ENCODE peak calls at places on chromosomes 1 and 21, in eight cellular contexts. B is mesendoderm; W is left ventricle myocardium inferior; Y is pancreas; X is tibial artery; F is CD8-positive, alpha-beta T cell; M is kidney epithelial cell; I is NT2/D1. A is an unnamed sample.

GRCh38 chr1:212440419-212440818 is 7.7 kb downstream of the NENF start:
- DNase-seq in B (no peak), W (no peak), Y (no peak), X (no peak), F (no peak), M (no peak), I (no peak), A (no peak)

GRCh38 chr1:240487493-240487892 is 124.5 kb downstream of the GREM2 start:
- DNase-seq in B (no peak), W (no peak), Y (no peak), X (no peak), F (no peak), M (no peak), I (no peak), A (no peak)

GRCh38 chr1:234962340-234962989 is 166.2 kb downstream of the TOMM20 start:
- DNase-seq in B (no peak), W (no peak), Y (no peak), X (peak; percentile 60), F (no peak), M (peak; percentile 99), I (no peak), A (no peak)

GRCh38 chr1:23242414-23242813 is 25.1 kb upstream of the HTR1D start:
- DNase-seq in B (no peak), W (no peak), Y (no peak), X (no peak), F (no peak), M (no peak), I (no peak), A (no peak)

GRCh38 chr1:234062166-234062565 is 157.7 kb downstream of the SLC35F3 start:
- DNase-seq in B (no peak), W (no peak), Y (no peak), X (no peak), F (no peak), M (no peak), I (no peak), A (no peak)

GRCh38 chr1:154405762-154406571 is 824 bp downstream of the IL6R start:
- DNase-seq in B (peak; percentile 45), W (peak; percentile 86), Y (peak; percentile 82), X (peak; percentile 91), F (no peak), M (no peak), I (no peak), A (peak; percentile 67)

GRCh38 chr1:204493882-204494280 is 724 bp downstream of the PIK3C2B start:
- DNase-seq in B (peak; percentile 75), W (peak; percentile 56), Y (peak; percentile 81), X (no peak), F (no peak), M (no peak), I (peak; percentile 25), A (peak; percentile 73)

GRCh38 chr1:153443486-153443885 is 17.0 kb downstream of the S100A7 start:
- DNase-seq in B (no peak), W (no peak), Y (no peak), X (no peak), F (no peak), M (no peak), I (no peak), A (no peak)

GRCh38 chr21:43757601-43758000 is 18.5 kb downstream of the CSTB start:
- DNase-seq in B (no peak), W (no peak), Y (no peak), X (no peak), F (no peak), M (no peak), I (no peak), A (no peak)

GRCh38 chr21:43760391-43760958 is 15.6 kb downstream of the CSTB start:
- DNase-seq in B (no peak), W (no peak), Y (no peak), X (no peak), F (no peak), M (no peak), I (no peak), A (no peak)

GRCh38 chr21:43759651-43760050 is 16.5 kb downstream of the CSTB start:
- DNase-seq in B (no peak), W (no peak), Y (no peak), X (no peak), F (no peak), M (no peak), I (no peak), A (no peak)

GRCh38 chr21:43758132-43758619 is 17.9 kb downstream of the CSTB start:
- DNase-seq in B (no peak), W (no peak), Y (no peak), X (peak; percentile 68), F (no peak), M (no peak), I (no peak), A (no peak)

DNA sequence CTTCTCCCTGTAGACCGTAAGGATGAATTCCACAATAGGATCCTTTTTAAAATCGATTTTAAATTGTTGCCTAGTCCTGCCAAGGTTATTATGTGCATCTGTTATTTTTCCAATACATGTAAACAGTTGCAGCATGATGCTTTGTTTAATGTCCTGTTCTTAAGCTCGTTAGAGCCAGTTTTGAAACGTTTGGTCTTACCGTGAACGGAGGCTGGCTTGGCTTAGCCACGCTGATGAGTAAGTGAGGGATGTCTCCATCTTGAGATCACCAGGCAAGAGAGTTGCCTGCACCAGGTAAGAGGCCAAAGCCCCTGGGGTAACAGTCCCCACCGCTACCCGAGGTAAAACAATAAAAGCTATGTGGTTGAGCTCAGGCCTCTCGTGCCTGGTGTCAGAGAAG is 17.3 kb downstream of the CSTB start:
- DNase-seq in B (no peak), W (no peak), Y (no peak), X (no peak), F (no peak), M (no peak), I (no peak), A (no peak)
- H3K4me3 ChIP-seq in B (no peak overlapping the region), W (no peak overlapping the region), Y (no peak overlapping the region), X (no peak overlapping the region), F (no peak overlapping the region), M (no peak overlapping the region), I (no peak overlapping the region), A (no peak overlapping the region)

GRCh38 chr1:54225378-54225777 is 25.4 kb downstream of the MRPL37 start:
- DNase-seq in B (no peak), W (no peak), Y (no peak), X (no peak), F (no peak), M (no peak), I (no peak), A (no peak)

GRCh38 chr1:54225986-54226559 is 26.1 kb downstream of the MRPL37 start:
- DNase-seq in B (no peak), W (no peak), Y (no peak), X (no peak), F (no peak), M (no peak), I (no peak), A (no peak)

GRCh38 chr1:54228638-54229079 is 28.7 kb downstream of the MRPL37 start:
- DNase-seq in B (no peak), W (no peak), Y (no peak), X (no peak), F (no peak), M (no peak), I (no peak), A (no peak)

GRCh38 chr1:54227836-54228435 is 28.0 kb downstream of the MRPL37 start:
- DNase-seq in B (no peak), W (no peak), Y (no peak), X (no peak), F (no peak), M (no peak), I (peak; percentile 47), A (peak; percentile 82)

DNA sequence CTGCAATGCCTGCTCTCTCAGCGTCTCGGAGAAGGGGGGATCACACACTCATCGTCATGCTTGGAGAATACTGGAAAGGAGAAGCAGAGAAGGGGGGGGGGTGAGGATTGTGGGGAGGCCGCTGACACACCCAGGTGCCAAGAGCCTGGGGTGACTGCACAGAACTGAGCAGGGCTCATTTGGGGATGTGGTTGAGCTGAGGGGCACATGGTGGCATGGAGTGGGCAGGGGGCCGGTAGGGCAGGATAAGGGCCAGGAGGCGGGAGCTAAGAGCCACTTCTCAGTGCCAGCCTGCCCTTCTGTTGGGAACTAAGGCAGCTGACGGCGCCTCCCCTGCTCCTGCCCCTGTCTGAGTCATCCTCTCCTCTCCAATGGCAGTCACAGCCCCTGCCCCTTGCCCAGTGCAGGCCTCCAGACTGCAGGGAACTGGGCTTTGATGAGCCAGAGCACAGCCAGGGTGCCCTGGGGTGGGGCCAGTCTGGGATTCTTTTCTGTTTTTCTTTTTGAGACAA is 27.2 kb downstream of the MRPL37 start:
- DNase-seq in B (no peak), W (no peak), Y (peak; percentile 79), X (peak; percentile 63), F (no peak), M (peak; percentile 55), I (no peak), A (no peak)
- H3K36me3 ChIP-seq in B (peaks cover 5% of the 10 kb centered on the region), W (peaks cover 22% of the 10 kb centered on the region), Y (no peaks in the 10 kb centered on the region), X (peaks cover 27% of the 10 kb centered on the region), F (peaks cover 3% of the 10 kb centered on the region), M (no peaks in the 10 kb centered on the region), I (peaks cover 49% of the 10 kb centered on the region), A (no peaks in the 10 kb centered on the region)

GRCh38 chr1:19009882-19010321 is 53.4 kb upstream of the IFFO2 start:
- DNase-seq in B (peak; percentile 98), W (no peak), Y (no peak), X (no peak), F (no peak), M (peak; percentile 92), I (peak; percentile 32), A (no peak)

GRCh38 chr1:19009126-19009881 is 52.8 kb upstream of the IFFO2 start:
- DNase-seq in B (no peak), W (no peak), Y (no peak), X (no peak), F (no peak), M (no peak), I (no peak), A (no peak)

GRCh38 chr1:19010503-19010902 is 54.0 kb upstream of the IFFO2 start:
- DNase-seq in B (no peak), W (no peak), Y (peak; percentile 59), X (no peak), F (no peak), M (no peak), I (no peak), A (no peak)

GRCh38 chr1:19011832-19012231 is 55.4 kb upstream of the IFFO2 start:
- DNase-seq in B (peak; percentile 21), W (no peak), Y (no peak), X (no peak), F (no peak), M (no peak), I (no peak), A (no peak)

DNA sequence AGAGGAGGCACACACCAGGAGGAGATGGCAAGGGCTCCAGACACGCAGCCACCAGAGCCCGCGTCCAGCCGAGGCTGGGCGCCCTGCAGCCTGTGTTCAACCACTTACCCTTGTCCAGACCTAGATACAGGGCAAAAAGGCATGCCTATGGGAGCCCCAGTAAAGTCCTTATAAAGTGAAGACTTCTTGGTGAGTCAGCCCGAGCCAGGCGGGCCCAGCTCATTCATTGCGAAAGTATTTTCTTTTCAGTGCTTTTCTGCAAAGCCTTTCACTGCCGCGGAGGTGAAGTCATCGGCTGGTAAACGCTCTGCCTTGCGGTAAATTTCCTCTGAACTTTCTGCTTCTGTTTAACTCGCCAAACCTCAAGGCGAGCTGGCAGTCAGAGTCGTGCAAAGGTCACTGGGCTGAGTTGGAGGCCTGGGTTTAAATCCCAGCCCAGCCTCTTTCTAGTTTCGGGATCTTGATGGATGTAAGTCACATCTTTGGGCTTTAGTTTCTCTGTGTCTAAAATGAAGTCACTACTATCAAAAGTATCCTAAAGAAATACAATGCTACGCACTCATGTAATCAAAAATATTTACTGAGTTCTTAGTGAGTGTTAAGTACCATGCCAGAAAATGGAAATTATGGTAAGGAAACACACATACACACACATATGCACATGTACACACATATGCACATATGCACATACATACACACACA is 54.7 kb upstream of the IFFO2 start:
- DNase-seq in B (peak; percentile 94), W (peak; percentile 32), Y (peak; percentile 79), X (peak; percentile 78), F (no peak), M (peak; percentile 97), I (peak; percentile 60), A (no peak)
- H3K4me3 ChIP-seq in B (no peak overlapping the region), W (no peak overlapping the region), Y (peak overlapping the region; percentile 17), X (no peak overlapping the region), F (no peak overlapping the region), M (no peak overlapping the region), I (no peak overlapping the region), A (no peak overlapping the region)

GRCh38 chr1:110344152-110344551 is 5.0 kb downstream of the RBM15 start:
- DNase-seq in B (no peak), W (no peak), Y (no peak), X (no peak), F (no peak), M (no peak), I (no peak), A (no peak)
- H3K36me3 ChIP-seq in B (peaks cover 6% of the 10 kb centered on the region), W (peaks cover 34% of the 10 kb centered on the region), Y (no peaks in the 10 kb centered on the region), X (peaks cover 30% of the 10 kb centered on the region), F (peaks cover 24% of the 10 kb centered on the region), M (no peaks in the 10 kb centered on the region), I (peaks cover 71% of the 10 kb centered on the region), A (peaks cover 19% of the 10 kb centered on the region)

A was measured in H7.